ENCODE peak calls at places on chromosomes 7 and 10, in five cellular contexts. One of them, this sample, is unnamed.

GRCh38 chr7:40847921-40848320 is 713.1 kb downstream of the SUGCT start:
- DNase-seq in tibial artery: no peak
- DNase-seq in RWPE1: no peak
- DNase-seq in transverse colon: no peak
- DNase-seq in right cardiac atrium: no peak
- DNase-seq in this sample: no peak

GRCh38 chr7:102273749-102274712 is 12.6 kb upstream of the SH2B2 start:
- DNase-seq in tibial artery: no peak
- DNase-seq in RWPE1: peak
- DNase-seq in transverse colon: peak
- DNase-seq in right cardiac atrium: no peak
- DNase-seq in this sample: peak

GRCh38 chr10:124211921-124212320 is 118.5 kb upstream of the CHST15 start:
- DNase-seq in tibial artery: no peak
- DNase-seq in RWPE1: no peak
- DNase-seq in transverse colon: no peak
- DNase-seq in right cardiac atrium: no peak
- DNase-seq in this sample: peak

GRCh38 chr7:117882594-117882993 is 9.4 kb upstream of the CTTNBP2 start:
- DNase-seq in tibial artery: no peak
- DNase-seq in RWPE1: no peak
- DNase-seq in transverse colon: no peak
- DNase-seq in right cardiac atrium: no peak
- DNase-seq in this sample: no peak

GRCh38 chr7:1742555-1743303 is 72.7 kb downstream of the ELFN1 start:
- DNase-seq in tibial artery: no peak
- DNase-seq in RWPE1: no peak
- DNase-seq in transverse colon: peak
- DNase-seq in right cardiac atrium: peak
- DNase-seq in this sample: no peak

GRCh38 chr10:73110345-73110849 is at the start of gene NUDT13:
- DNase-seq in tibial artery: peak
- DNase-seq in RWPE1: peak
- DNase-seq in transverse colon: peak
- DNase-seq in right cardiac atrium: peak
- DNase-seq in this sample: no peak

GRCh38 chr7:2231992-2232765 is 566 bp downstream of the MAD1L1 start:
- DNase-seq in tibial artery: no peak
- DNase-seq in RWPE1: no peak
- DNase-seq in transverse colon: no peak
- DNase-seq in right cardiac atrium: no peak
- DNase-seq in this sample: no peak

GRCh38 chr10:72083234-72084093 is 4.9 kb downstream of the SPOCK2 start:
- DNase-seq in tibial artery: no peak
- DNase-seq in RWPE1: no peak
- DNase-seq in transverse colon: no peak
- DNase-seq in right cardiac atrium: no peak
- DNase-seq in this sample: no peak

GRCh38 chr7:45873355-45873754 is 473 bp upstream of the CCDC201 start:
- DNase-seq in tibial artery: no peak
- DNase-seq in RWPE1: no peak
- DNase-seq in transverse colon: no peak
- DNase-seq in right cardiac atrium: no peak
- DNase-seq in this sample: no peak

GRCh38 chr10:85786401-85786899 is 580.1 kb downstream of the GRID1 start:
- DNase-seq in tibial artery: no peak
- DNase-seq in RWPE1: no peak
- DNase-seq in transverse colon: no peak
- DNase-seq in right cardiac atrium: no peak
- DNase-seq in this sample: no peak

GRCh38 chr10:34232481-34232880 is 582.6 kb downstream of the PARD3 start:
- DNase-seq in tibial artery: no peak
- DNase-seq in RWPE1: no peak
- DNase-seq in transverse colon: no peak
- DNase-seq in right cardiac atrium: no peak
- DNase-seq in this sample: no peak

GRCh38 chr7:1663857-1664651 is 6.0 kb upstream of the ELFN1 start:
- DNase-seq in tibial artery: peak
- DNase-seq in RWPE1: no peak
- DNase-seq in transverse colon: peak
- DNase-seq in right cardiac atrium: peak
- DNase-seq in this sample: no peak

GRCh38 chr7:130141161-130141857 is 63.9 kb downstream of the TMEM209 start:
- DNase-seq in tibial artery: peak
- DNase-seq in RWPE1: no peak
- DNase-seq in transverse colon: peak
- DNase-seq in right cardiac atrium: peak
- DNase-seq in this sample: no peak

GRCh38 chr7:28432105-28432504 is 19.8 kb downstream of the CREB5 start:
- DNase-seq in tibial artery: peak
- DNase-seq in RWPE1: no peak
- DNase-seq in transverse colon: no peak
- DNase-seq in right cardiac atrium: peak
- DNase-seq in this sample: no peak

GRCh38 chr10:43679509-43679908 is 30.8 kb upstream of the ZNF32 start:
- DNase-seq in tibial artery: peak
- DNase-seq in RWPE1: no peak
- DNase-seq in transverse colon: peak
- DNase-seq in right cardiac atrium: peak
- DNase-seq in this sample: no peak

GRCh38 chr10:86535057-86535882 is 13.7 kb upstream of the WAPL start:
- DNase-seq in tibial artery: peak
- DNase-seq in RWPE1: peak
- DNase-seq in transverse colon: peak
- DNase-seq in right cardiac atrium: peak
- DNase-seq in this sample: no peak

GRCh38 chr10:96334888-96335526 is 23.8 kb downstream of the OPALIN start:
- DNase-seq in tibial artery: no peak
- DNase-seq in RWPE1: peak
- DNase-seq in transverse colon: no peak
- DNase-seq in right cardiac atrium: no peak
- DNase-seq in this sample: peak

GRCh38 chr7:140229591-140230516 is 53.1 kb upstream of the KDM7A start:
- DNase-seq in tibial artery: no peak
- DNase-seq in RWPE1: no peak
- DNase-seq in transverse colon: peak
- DNase-seq in right cardiac atrium: peak
- DNase-seq in this sample: no peak

GRCh38 chr7:120703585-120704240 is 154.2 kb downstream of the TSPAN12 start:
- DNase-seq in tibial artery: no peak
- DNase-seq in RWPE1: no peak
- DNase-seq in transverse colon: no peak
- DNase-seq in right cardiac atrium: no peak
- DNase-seq in this sample: no peak

GRCh38 chr10:58385784-58386112 is 538 bp downstream of the TFAM start:
- DNase-seq in tibial artery: peak
- DNase-seq in RWPE1: peak
- DNase-seq in transverse colon: peak
- DNase-seq in right cardiac atrium: no peak
- DNase-seq in this sample: no peak

GRCh38 chr7:32559480-32559879 is 64.2 kb downstream of the AVL9 start:
- DNase-seq in tibial artery: no peak
- DNase-seq in RWPE1: no peak
- DNase-seq in transverse colon: no peak
- DNase-seq in right cardiac atrium: no peak
- DNase-seq in this sample: no peak

GRCh38 chr10:66564341-66564740 is 361.5 kb upstream of the LRRTM3 start:
- DNase-seq in tibial artery: no peak
- DNase-seq in RWPE1: no peak
- DNase-seq in transverse colon: no peak
- DNase-seq in right cardiac atrium: no peak
- DNase-seq in this sample: no peak

GRCh38 chr10:77297370-77297692 is 340.3 kb downstream of the KCNMA1 start:
- DNase-seq in tibial artery: no peak
- DNase-seq in RWPE1: peak
- DNase-seq in transverse colon: no peak
- DNase-seq in right cardiac atrium: no peak
- DNase-seq in this sample: no peak

GRCh38 chr7:15341811-15342210 is 220.0 kb downstream of the AGMO start:
- DNase-seq in tibial artery: no peak
- DNase-seq in RWPE1: no peak
- DNase-seq in transverse colon: no peak
- DNase-seq in right cardiac atrium: no peak
- DNase-seq in this sample: no peak

DNA sequence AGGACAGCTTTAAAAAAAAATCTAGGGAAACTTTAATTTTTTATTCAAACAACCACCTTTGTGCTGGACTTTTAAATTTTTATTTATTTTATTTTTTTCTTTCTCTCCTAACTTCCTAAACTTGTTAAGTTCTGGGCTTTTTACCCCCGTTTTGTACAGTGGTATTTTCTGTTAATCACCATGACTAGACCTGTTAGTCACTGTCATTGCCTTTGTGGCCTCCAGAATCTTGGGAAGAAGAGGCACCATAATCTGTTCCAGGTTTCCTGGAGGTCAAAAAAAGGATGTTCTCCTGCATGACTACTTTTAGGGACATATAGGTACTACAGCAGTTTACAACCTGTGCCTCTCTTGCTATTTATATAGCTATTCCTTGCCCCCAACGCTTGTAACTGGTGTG is 31.1 kb upstream of the DDX50 start:
- DNase-seq in tibial artery: no peak
- DNase-seq in RWPE1: no peak
- DNase-seq in transverse colon: no peak
- DNase-seq in right cardiac atrium: no peak
- DNase-seq in this sample: no peak
- H3K27ac ChIP-seq in tibial artery: no peak
- H3K27ac ChIP-seq in RWPE1: no peak
- H3K27ac ChIP-seq in transverse colon: no peak
- H3K27ac ChIP-seq in right cardiac atrium: no peak
- H3K27ac ChIP-seq in this sample: no peak

DNA sequence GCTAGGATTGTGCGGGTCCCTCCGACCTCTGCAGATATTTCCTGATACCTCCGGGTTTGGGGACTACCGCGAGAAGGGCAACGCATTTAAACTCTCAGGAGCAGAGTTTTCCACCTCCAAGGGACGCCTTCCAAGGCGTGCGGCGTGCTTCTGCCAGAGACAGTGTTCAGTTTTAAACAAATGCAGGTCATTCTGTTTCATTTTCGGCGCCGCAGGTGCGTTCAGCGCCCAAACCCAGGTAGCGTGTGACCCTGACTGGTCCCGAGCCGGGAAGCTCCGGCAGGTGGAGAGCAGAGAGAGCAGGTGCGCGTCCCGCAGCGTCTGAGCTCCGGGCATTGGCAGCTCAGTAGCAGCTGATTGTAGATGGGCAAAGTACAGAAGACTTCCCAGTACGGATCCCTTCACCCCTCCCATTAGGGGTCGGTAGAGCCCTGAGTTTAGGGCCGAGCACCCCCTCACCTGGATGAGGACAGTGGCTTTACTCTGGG is 1.4 kb upstream of the CYP26A1 start:
- DNase-seq in tibial artery: no peak
- DNase-seq in RWPE1: no peak
- DNase-seq in transverse colon: no peak
- DNase-seq in right cardiac atrium: no peak
- DNase-seq in this sample: no peak
- H3K27ac ChIP-seq in tibial artery: no peak
- H3K27ac ChIP-seq in RWPE1: no peak
- H3K27ac ChIP-seq in transverse colon: no peak
- H3K27ac ChIP-seq in right cardiac atrium: no peak
- H3K27ac ChIP-seq in this sample: no peak

DNA sequence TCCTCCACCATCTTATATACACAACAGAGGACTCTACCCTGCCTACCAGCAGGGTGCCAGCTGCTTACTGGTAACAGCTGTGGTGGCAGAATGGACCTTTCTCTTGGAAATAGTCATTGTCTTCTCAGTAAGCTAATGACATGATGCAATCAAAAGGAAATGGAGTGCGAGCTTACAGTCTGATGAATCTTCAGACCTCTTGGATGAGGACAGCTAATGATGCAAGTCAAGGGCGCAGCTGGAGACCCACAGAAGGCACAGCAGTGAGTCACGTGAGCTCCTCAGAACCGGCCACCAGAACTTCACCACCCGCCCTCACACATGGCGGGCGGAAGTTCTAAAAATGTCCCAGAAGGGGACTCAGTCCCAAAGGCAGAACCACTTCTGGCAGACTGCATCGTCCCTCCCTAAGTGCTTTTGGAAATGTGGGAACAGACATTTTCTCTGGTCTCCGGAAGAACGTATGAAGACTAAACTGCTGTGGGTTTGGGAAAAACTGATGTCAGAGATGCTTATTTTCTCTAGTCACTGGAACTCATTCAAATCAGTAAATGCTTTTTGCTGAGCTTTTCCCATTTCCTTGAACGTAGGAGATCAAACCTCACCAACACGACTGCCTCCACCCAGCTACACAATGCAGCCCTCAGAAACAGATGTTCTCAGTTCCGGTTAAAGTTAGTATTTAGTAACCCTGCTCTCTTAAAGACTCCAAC is 96.4 kb downstream of the FAS start:
- DNase-seq in tibial artery: peak
- DNase-seq in RWPE1: no peak
- DNase-seq in transverse colon: peak
- DNase-seq in right cardiac atrium: peak
- DNase-seq in this sample: no peak
- H3K27ac ChIP-seq in tibial artery: peak
- H3K27ac ChIP-seq in RWPE1: no peak
- H3K27ac ChIP-seq in transverse colon: peak
- H3K27ac ChIP-seq in right cardiac atrium: peak
- H3K27ac ChIP-seq in this sample: no peak

GRCh38 chr7:94701555-94701973 is 45.6 kb upstream of the SGCE start:
- DNase-seq in tibial artery: no peak
- DNase-seq in RWPE1: peak
- DNase-seq in transverse colon: no peak
- DNase-seq in right cardiac atrium: no peak
- DNase-seq in this sample: no peak

GRCh38 chr7:94700926-94701554 is 45.1 kb upstream of the SGCE start:
- DNase-seq in tibial artery: no peak
- DNase-seq in RWPE1: no peak
- DNase-seq in transverse colon: no peak
- DNase-seq in right cardiac atrium: no peak
- DNase-seq in this sample: no peak

GRCh38 chr7:94697671-94697994 is 41.7 kb upstream of the SGCE start:
- DNase-seq in tibial artery: no peak
- DNase-seq in RWPE1: no peak
- DNase-seq in transverse colon: no peak
- DNase-seq in right cardiac atrium: no peak
- DNase-seq in this sample: no peak

GRCh38 chr7:94698275-94698674 is 42.3 kb upstream of the SGCE start:
- DNase-seq in tibial artery: no peak
- DNase-seq in RWPE1: peak
- DNase-seq in transverse colon: no peak
- DNase-seq in right cardiac atrium: no peak
- DNase-seq in this sample: no peak

DNA sequence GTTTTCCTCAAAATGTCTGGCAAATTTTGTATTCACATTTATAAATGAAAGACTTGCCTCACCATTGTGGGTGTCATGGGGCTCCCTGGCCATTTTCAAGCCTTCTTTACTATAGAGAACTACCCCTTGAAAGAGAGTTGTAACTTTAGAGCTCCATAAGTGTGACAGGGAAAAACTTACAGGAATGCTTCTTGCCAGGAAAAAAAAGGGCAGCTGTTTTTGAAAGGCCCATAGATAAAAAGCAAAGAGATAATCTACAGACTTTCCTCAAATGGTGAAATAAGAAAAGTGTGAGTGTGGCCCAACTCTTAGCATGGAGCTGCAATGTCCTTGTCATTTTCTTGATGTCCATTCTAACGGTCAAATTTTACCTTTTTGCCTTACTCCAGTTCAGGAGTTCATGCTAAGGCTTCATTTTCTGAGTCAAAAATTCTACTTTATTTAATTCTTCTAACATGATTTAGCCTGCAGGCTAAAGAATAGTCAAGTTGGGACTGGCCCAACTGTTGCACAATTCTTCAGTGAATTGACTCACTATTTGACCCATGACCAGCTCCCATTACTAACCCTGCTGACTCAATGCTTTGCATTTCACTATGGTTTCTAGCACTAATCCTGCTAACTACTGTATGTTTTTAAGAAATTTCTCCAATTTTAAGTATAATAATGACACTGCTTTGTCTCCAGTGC is 41.2 kb upstream of the SGCE start:
- DNase-seq in tibial artery: peak
- DNase-seq in RWPE1: peak
- DNase-seq in transverse colon: peak
- DNase-seq in right cardiac atrium: peak
- DNase-seq in this sample: peak
- H3K27ac ChIP-seq in tibial artery: no peak
- H3K27ac ChIP-seq in RWPE1: no peak
- H3K27ac ChIP-seq in transverse colon: peak
- H3K27ac ChIP-seq in right cardiac atrium: no peak
- H3K27ac ChIP-seq in this sample: peak

This sample was measured in epithelial cell of prostate.